ENCODE peak calls at places on chromosomes 5 and 9, in four cellular contexts. One of them, this sample, is unnamed.

GRCh38 chr5:156325671-156326070 is 1.3 kb upstream of the SGCD start:
- DNase-seq in HCT116: no peak
- DNase-seq in K562: no peak
- DNase-seq in HepG2: no peak
- DNase-seq in this sample: no peak

GRCh38 chr9:134054891-134055811 is 12.7 kb downstream of the BRD3 start:
- DNase-seq in HCT116: no peak
- DNase-seq in K562: no peak
- DNase-seq in HepG2: no peak
- DNase-seq in this sample: no peak

GRCh38 chr9:136192289-136193126 is 12.4 kb downstream of the LHX3 start:
- DNase-seq in HCT116: no peak
- DNase-seq in K562: no peak
- DNase-seq in HepG2: no peak
- DNase-seq in this sample: no peak

GRCh38 chr5:179378441-179379271 is 33.4 kb upstream of the ADAMTS2 start:
- DNase-seq in HCT116: no peak
- DNase-seq in K562: no peak
- DNase-seq in HepG2: no peak
- DNase-seq in this sample: no peak

GRCh38 chr5:10073705-10074104 is 176.0 kb downstream of the ATPSCKMT start:
- DNase-seq in HCT116: no peak
- DNase-seq in K562: no peak
- DNase-seq in HepG2: no peak
- DNase-seq in this sample: no peak

GRCh38 chr9:121350993-121351561 is 19.0 kb downstream of the STOM start:
- DNase-seq in HCT116: peak; percentile 38
- DNase-seq in K562: no peak
- DNase-seq in HepG2: no peak
- DNase-seq in this sample: no peak

GRCh38 chr5:98309785-98310566 is 463.5 kb upstream of the RGMB start:
- DNase-seq in HCT116: peak; percentile 50
- DNase-seq in K562: no peak
- DNase-seq in HepG2: peak; percentile 13
- DNase-seq in this sample: peak; percentile 95

GRCh38 chr9:121298689-121299112 is 30.7 kb downstream of the GSN start:
- DNase-seq in HCT116: no peak
- DNase-seq in K562: no peak
- DNase-seq in HepG2: peak; percentile 62
- DNase-seq in this sample: no peak

GRCh38 chr5:155080721-155081120 is 67.2 kb downstream of the KIF4B start:
- DNase-seq in HCT116: no peak
- DNase-seq in K562: no peak
- DNase-seq in HepG2: no peak
- DNase-seq in this sample: no peak

GRCh38 chr9:95626341-95626740 is 109.6 kb upstream of the PTCH1 start:
- DNase-seq in HCT116: no peak
- DNase-seq in K562: no peak
- DNase-seq in HepG2: no peak
- DNase-seq in this sample: no peak

GRCh38 chr5:68884144-68884754 is 209.6 kb upstream of the SLC30A5 start:
- DNase-seq in HCT116: no peak
- DNase-seq in K562: no peak
- DNase-seq in HepG2: no peak
- DNase-seq in this sample: no peak

GRCh38 chr9:121851641-121852091 is 200.2 kb downstream of the DAB2IP start:
- DNase-seq in HCT116: no peak
- DNase-seq in K562: no peak
- DNase-seq in HepG2: no peak
- DNase-seq in this sample: no peak

GRCh38 chr9:134421888-134422287 is 95.6 kb downstream of the RXRA start:
- DNase-seq in HCT116: no peak
- DNase-seq in K562: no peak
- DNase-seq in HepG2: no peak
- DNase-seq in this sample: no peak

GRCh38 chr5:87368601-87369000 is 44.1 kb downstream of the CCNH start:
- DNase-seq in HCT116: no peak
- DNase-seq in K562: no peak
- DNase-seq in HepG2: no peak
- DNase-seq in this sample: no peak

GRCh38 chr9:137000177-137000930 is 4.0 kb upstream of the CLIC3 start:
- DNase-seq in HCT116: no peak
- DNase-seq in K562: no peak
- DNase-seq in HepG2: no peak
- DNase-seq in this sample: no peak

GRCh38 chr5:159094745-159095144 is 5.0 kb downstream of the EBF1 start:
- DNase-seq in HCT116: peak; percentile 26
- DNase-seq in K562: peak; percentile 47
- DNase-seq in HepG2: peak; percentile 8
- DNase-seq in this sample: no peak

GRCh38 chr9:128733256-128733655 is 9.3 kb upstream of the ZDHHC12 start:
- DNase-seq in HCT116: peak; percentile 93
- DNase-seq in K562: peak; percentile 82
- DNase-seq in HepG2: peak; percentile 91
- DNase-seq in this sample: peak; percentile 58

GRCh38 chr5:150464554-150465012 is 15.0 kb upstream of the RPS14 start:
- DNase-seq in HCT116: no peak
- DNase-seq in K562: no peak
- DNase-seq in HepG2: no peak
- DNase-seq in this sample: no peak

GRCh38 chr5:34968258-34968657 is 38.9 kb downstream of the DNAJC21 start:
- DNase-seq in HCT116: no peak
- DNase-seq in K562: no peak
- DNase-seq in HepG2: peak; percentile 46
- DNase-seq in this sample: no peak

GRCh38 chr5:45281081-45281480 is 415.1 kb downstream of the HCN1 start:
- DNase-seq in HCT116: no peak
- DNase-seq in K562: no peak
- DNase-seq in HepG2: no peak
- DNase-seq in this sample: no peak

DNA sequence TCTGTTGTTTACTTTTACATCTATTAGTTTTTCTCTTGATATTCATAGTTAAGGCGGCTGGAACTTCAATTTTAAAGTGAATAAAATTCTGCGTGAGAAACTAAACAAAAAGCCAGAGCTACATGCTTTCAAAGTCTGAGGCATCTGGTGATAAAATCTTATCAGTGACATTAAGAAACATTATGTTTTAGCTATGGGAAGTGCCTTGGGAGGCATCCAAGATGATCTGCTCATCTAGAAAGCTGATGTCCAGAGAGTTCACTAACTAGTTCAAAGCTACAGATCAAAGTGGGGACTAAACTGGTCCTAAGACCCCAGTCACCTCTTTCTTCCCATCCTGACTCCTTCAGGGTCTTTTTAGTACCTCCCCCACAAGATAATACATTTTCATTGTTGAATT is 37.2 kb downstream of the MRPS27 start:
- DNase-seq in HCT116: no peak
- DNase-seq in K562: no peak
- DNase-seq in HepG2: no peak
- DNase-seq in this sample: no peak
- TF ChIP-seq TCF7L2 in HCT116: no peak
- TF ChIP-seq TCF7L2 in K562: no peak
- TF ChIP-seq TCF7L2 in HepG2: no peak
- TF ChIP-seq TCF7L2 in this sample: no peak

DNA sequence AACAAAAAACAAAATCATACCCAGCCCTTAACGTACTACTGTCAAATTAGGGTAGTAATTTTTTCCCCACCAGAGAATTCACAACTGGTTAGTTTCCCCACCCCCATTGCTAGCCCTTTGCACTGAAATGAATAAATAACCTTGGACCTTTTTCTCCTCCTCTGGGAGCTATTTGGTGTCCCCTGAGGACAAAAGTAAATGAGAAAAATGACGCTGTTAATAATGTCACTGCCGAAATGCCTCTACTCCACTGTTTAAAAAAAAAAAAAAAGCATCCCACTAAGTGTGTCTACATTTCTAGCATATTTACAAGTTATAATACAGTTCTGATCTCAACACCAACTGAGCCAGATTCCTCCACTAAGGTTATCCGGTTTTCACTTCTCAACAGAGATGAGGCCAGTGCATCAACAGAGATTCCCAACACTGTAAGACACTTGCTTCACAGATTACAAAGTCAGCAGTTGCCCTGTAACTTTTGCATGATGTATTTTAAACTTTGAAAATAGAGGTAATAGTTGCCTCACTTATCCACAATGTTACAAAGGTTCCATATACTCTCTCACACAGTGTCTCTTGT is 5.1 kb upstream of the NFIB start:
- DNase-seq in HCT116: no peak
- DNase-seq in K562: no peak
- DNase-seq in HepG2: no peak
- DNase-seq in this sample: no peak
- H3K4me1 ChIP-seq in HCT116: peaks cover 2% of the 10 kb centered on the region
- H3K4me1 ChIP-seq in K562: peaks cover 6% of the 10 kb centered on the region
- H3K4me1 ChIP-seq in HepG2: peaks cover 55% of the 10 kb centered on the region
- H3K4me1 ChIP-seq in this sample: peaks cover 4% of the 10 kb centered on the region

GRCh38 chr5:147093138-147093537 is 141.7 kb upstream of the STK32A start:
- DNase-seq in HCT116: no peak
- DNase-seq in K562: no peak
- DNase-seq in HepG2: no peak
- DNase-seq in this sample: no peak
- H3K4me3 ChIP-seq in HCT116: no peak overlapping the region
- H3K4me3 ChIP-seq in K562: no peak overlapping the region
- H3K4me3 ChIP-seq in HepG2: no peak overlapping the region
- H3K4me3 ChIP-seq in this sample: no peak overlapping the region

DNA sequence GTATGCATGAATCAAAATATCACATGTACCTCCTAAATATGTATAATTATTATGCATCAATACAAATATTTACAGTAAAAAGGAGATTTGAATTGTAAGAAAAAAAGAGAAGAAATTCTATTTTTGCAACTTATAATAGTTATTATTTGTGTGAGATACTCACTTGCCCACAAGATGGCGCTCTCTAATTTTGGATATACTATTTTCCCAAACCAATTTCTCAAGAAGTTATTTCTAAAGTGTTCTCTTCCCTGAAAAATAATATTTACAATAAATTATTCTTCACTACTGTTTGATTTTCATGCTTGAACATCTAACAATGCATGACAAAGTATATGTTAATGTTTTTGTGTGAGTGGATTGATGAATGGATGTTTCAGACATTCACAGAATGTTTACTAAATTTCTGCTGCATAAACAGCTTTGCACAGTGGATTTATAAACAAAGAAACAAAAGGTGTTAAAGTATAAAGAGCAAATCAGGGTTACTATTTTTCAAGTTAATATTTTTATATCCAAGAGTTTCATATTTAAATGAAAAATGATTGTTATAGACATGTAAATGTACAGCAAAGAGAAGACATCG is 503.4 kb downstream of the PDE4D start:
- DNase-seq in HCT116: no peak
- DNase-seq in K562: peak; percentile 11
- DNase-seq in HepG2: peak; percentile 18
- DNase-seq in this sample: peak; percentile 4
- TF ChIP-seq TCF7L2 in HCT116: no peak
- TF ChIP-seq TCF7L2 in K562: no peak
- TF ChIP-seq TCF7L2 in HepG2: no peak
- TF ChIP-seq TCF7L2 in this sample: no peak

GRCh38 chr9:89497181-89497963 is 541 bp downstream of the SEMA4D start:
- DNase-seq in HCT116: no peak
- DNase-seq in K562: peak; percentile 12
- DNase-seq in HepG2: no peak
- DNase-seq in this sample: no peak

GRCh38 chr9:89497978-89498844 is at the start of gene SEMA4D:
- DNase-seq in HCT116: peak; percentile 53
- DNase-seq in K562: peak; percentile 77
- DNase-seq in HepG2: no peak
- DNase-seq in this sample: no peak

GRCh38 chr9:89498845-89499480 is 1.1 kb upstream of the SEMA4D start:
- DNase-seq in HCT116: no peak
- DNase-seq in K562: no peak
- DNase-seq in HepG2: no peak
- DNase-seq in this sample: no peak

GRCh38 chr9:89495824-89496555 is 1.9 kb downstream of the SEMA4D start:
- DNase-seq in HCT116: no peak
- DNase-seq in K562: no peak
- DNase-seq in HepG2: no peak
- DNase-seq in this sample: no peak

GRCh38 chr9:89496645-89497044 is 1.3 kb downstream of the SEMA4D start:
- DNase-seq in HCT116: no peak
- DNase-seq in K562: no peak
- DNase-seq in HepG2: no peak
- DNase-seq in this sample: no peak
- H3K4me1 ChIP-seq in HCT116: peaks cover 12% of the 10 kb centered on the region
- H3K4me1 ChIP-seq in K562: no peaks in the 10 kb centered on the region
- H3K4me1 ChIP-seq in HepG2: peaks cover 8% of the 10 kb centered on the region
- H3K4me1 ChIP-seq in this sample: no peaks in the 10 kb centered on the region

DNA sequence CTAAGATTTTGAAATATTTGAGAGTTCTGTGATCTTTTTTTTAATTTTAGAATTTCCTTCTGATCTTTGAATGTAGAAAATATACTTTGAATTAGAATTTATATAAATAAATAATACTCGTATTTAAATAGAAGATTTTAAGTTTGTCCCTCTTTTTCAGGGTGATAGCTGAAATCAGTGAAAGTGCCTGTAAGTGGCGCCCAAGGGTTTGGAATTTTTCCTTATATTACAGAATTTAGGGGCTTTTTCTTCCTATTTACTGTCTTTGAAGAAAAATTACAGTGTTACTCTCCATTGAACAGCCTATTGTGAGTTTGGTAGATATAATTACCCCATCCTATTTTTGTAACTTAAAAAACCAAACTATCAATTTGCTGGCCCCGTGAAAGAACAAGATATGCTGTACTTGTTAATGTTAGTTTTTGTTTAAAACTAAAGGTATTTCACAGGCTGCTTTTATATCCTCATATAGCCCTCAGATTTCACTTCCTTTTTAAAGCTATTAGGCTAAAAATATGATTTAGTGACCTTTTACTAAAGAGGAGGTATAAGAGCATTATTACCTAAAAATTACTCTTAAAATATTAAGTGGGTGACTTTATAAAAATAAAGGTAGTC is 3.2 kb downstream of the MAP3K1 start:
- DNase-seq in HCT116: no peak
- DNase-seq in K562: no peak
- DNase-seq in HepG2: no peak
- DNase-seq in this sample: no peak
- H3K4me3 ChIP-seq in HCT116: no peak overlapping the region
- H3K4me3 ChIP-seq in K562: peak overlapping the region; percentile 9
- H3K4me3 ChIP-seq in HepG2: peak overlapping the region; percentile 22
- H3K4me3 ChIP-seq in this sample: peak overlapping the region; percentile 0

This sample was measured in Panc1.